ENCODE peak calls at places on chromosomes 5 and 9, in six cellular contexts. M is kidney; R is GM04504; N is fibroblast of lung; P is activated CD4-positive, CD25-positive, alpha-beta regulatory T cell treated with anti-CD3 and anti-CD28 coated beads, Interleukin-2, amount 50 U/mL, for 72 hours; C is NCI-H2171 treated with DMSO at 0.1 percent for 48 hours. Z is an unnamed sample.

GRCh38 chr5:177128551-177128976 is 5.0 kb upstream of the NSD1 start:
- DNase-seq in M (peak), R (no peak), N (no peak), P (no peak), C (no peak), Z (peak)

GRCh38 chr5:140169410-140169809 is 5.6 kb upstream of the CYSTM1 start:
- DNase-seq in M (no peak), R (no peak), N (peak), P (no peak), C (no peak), Z (no peak)

GRCh38 chr5:89437450-89438435 is 554.8 kb upstream of the MEF2C start:
- DNase-seq in M (no peak), R (no peak), N (no peak), P (no peak), C (no peak), Z (no peak)

GRCh38 chr9:89996717-89997116 is 391.9 kb downstream of the GADD45G start:
- DNase-seq in M (no peak), R (no peak), N (peak), P (no peak), C (no peak), Z (no peak)

GRCh38 chr5:179878222-179879002 is 19.8 kb upstream of the MRNIP start:
- DNase-seq in M (no peak), R (no peak), N (no peak), P (no peak), C (no peak), Z (peak)

GRCh38 chr5:134590992-134591659 is 41.5 kb downstream of the SAR1B start:
- DNase-seq in M (no peak), R (no peak), N (no peak), P (peak), C (no peak), Z (no peak)

GRCh38 chr5:77376624-77377023 is 115.5 kb downstream of the WDR41 start:
- DNase-seq in M (no peak), R (no peak), N (no peak), P (no peak), C (no peak), Z (no peak)

GRCh38 chr9:129479217-129480011 is 141.5 kb downstream of the C9orf50 start:
- DNase-seq in M (no peak), R (no peak), N (no peak), P (no peak), C (no peak), Z (no peak)

GRCh38 chr9:38081356-38082108 is 12.5 kb upstream of the SHB start:
- DNase-seq in M (peak), R (no peak), N (no peak), P (no peak), C (no peak), Z (no peak)

GRCh38 chr9:36101916-36102741 is 34.4 kb upstream of the GLIPR2 start:
- DNase-seq in M (no peak), R (peak), N (peak), P (no peak), C (no peak), Z (no peak)

GRCh38 chr9:81600631-81601030 is 88.7 kb downstream of the TLE1 start:
- DNase-seq in M (peak), R (no peak), N (no peak), P (no peak), C (no peak), Z (no peak)

GRCh38 chr5:5266296-5266695 is 126.2 kb downstream of the ADAMTS16 start:
- DNase-seq in M (no peak), R (no peak), N (no peak), P (no peak), C (no peak), Z (no peak)

GRCh38 chr9:134210908-134211810 is 46.8 kb upstream of the RNU6ATAC start:
- DNase-seq in M (peak), R (no peak), N (no peak), P (no peak), C (no peak), Z (peak)

GRCh38 chr5:10576121-10576789 is 12.4 kb downstream of the ANKRD33B start:
- DNase-seq in M (no peak), R (no peak), N (no peak), P (no peak), C (peak), Z (no peak)

GRCh38 chr9:18978188-18978587 is 54.8 kb downstream of the SAXO1 start:
- DNase-seq in M (no peak), R (no peak), N (no peak), P (no peak), C (no peak), Z (no peak)

GRCh38 chr9:132987021-132987620 is 8.6 kb downstream of the GFI1B start:
- DNase-seq in M (peak), R (no peak), N (no peak), P (no peak), C (no peak), Z (no peak)

GRCh38 chr9:127873886-127874285 is 3.6 kb downstream of the AK1 start:
- DNase-seq in M (no peak), R (no peak), N (peak), P (no peak), C (no peak), Z (peak)